ENCODE peak calls at places on chromosomes 3 and 15, in six cellular contexts. I, E, D, U, J and Y are unnamed samples.
A peak's percentile ranks its signal among the peaks of the same experiment; 100 is the strongest.

GRCh38 chr3:53256704-53257055 is 858 bp upstream of the TKT start:
- DNase-seq in J (no peak), E (no peak), U (no peak), D (no peak), I (no peak), Y (no peak)

GRCh38 chr3:169945313-169945712 is 21.3 kb upstream of the SEC62 start:
- DNase-seq in I (no peak), U (no peak), D (peak; percentile 8), J (peak; percentile 14), E (no peak), Y (no peak)

GRCh38 chr3:38730281-38730680 is 80.8 kb upstream of the SCN5A start:
- DNase-seq in J (peak; percentile 42), I (no peak), D (no peak), U (no peak), E (no peak), Y (peak; percentile 91)

GRCh38 chr3:59212128-59212764 is 162.4 kb upstream of the CFAP20DC start:
- DNase-seq in J (peak; percentile 63), E (peak; percentile 39), D (no peak), U (no peak), I (no peak), Y (peak; percentile 60)

GRCh38 chr3:159764211-159765024 is 224.2 kb upstream of the IL12A start:
- DNase-seq in I (no peak), D (peak; percentile 83), E (peak; percentile 61), J (peak; percentile 90), U (peak; percentile 85), Y (peak; percentile 76)

GRCh38 chr15:57566840-57567239 is 24.9 kb upstream of the MYZAP start:
- DNase-seq in E (no peak), D (no peak), U (no peak), I (no peak), J (no peak), Y (no peak)

GRCh38 chr3:85495602-85496001 is 536.8 kb downstream of the CADM2 start:
- DNase-seq in J (no peak), E (no peak), I (peak; percentile 29), U (no peak), D (no peak), Y (no peak)

GRCh38 chr15:55703873-55704285 is 39.1 kb downstream of the PRTG start:
- DNase-seq in I (no peak), D (no peak), J (peak; percentile 60), U (no peak), E (no peak), Y (peak; percentile 4)

GRCh38 chr3:45546636-45547201 is 47.8 kb upstream of the LIMD1 start:
- DNase-seq in J (no peak), E (peak; percentile 45), I (peak; percentile 61), D (no peak), U (peak; percentile 90), Y (no peak)

GRCh38 chr15:56772868-56773639 is 39.7 kb upstream of the ZNF280D start:
- DNase-seq in J (peak; percentile 72), E (no peak), I (no peak), U (no peak), D (peak; percentile 3), Y (peak; percentile 74)

GRCh38 chr3:180252683-180253082 is 215.9 kb upstream of the PEX5L start:
- DNase-seq in U (no peak), E (no peak), J (no peak), I (no peak), D (no peak), Y (no peak)

GRCh38 chr15:100340721-100341661 is 784 bp downstream of the ADAMTS17 start:
- DNase-seq in I (no peak), J (no peak), D (no peak), E (no peak), U (no peak), Y (no peak)

GRCh38 chr3:32349184-32349583 is 42.5 kb upstream of the CMTM7 start:
- DNase-seq in J (no peak), U (no peak), D (no peak), E (no peak), I (no peak), Y (no peak)

GRCh38 chr3:15783361-15783969 is 14.3 kb downstream of the ANKRD28 start:
- DNase-seq in E (no peak), U (no peak), D (no peak), J (peak; percentile 72), I (no peak), Y (peak; percentile 85)

GRCh38 chr3:7144696-7145308 is 283.9 kb downstream of the GRM7 start:
- DNase-seq in D (no peak), J (no peak), E (peak; percentile 30), I (peak; percentile 63), U (peak; percentile 49), Y (no peak)

GRCh38 chr15:63456253-63456652 is 48.1 kb upstream of the USP3 start:
- DNase-seq in J (no peak), E (no peak), I (no peak), D (no peak), U (no peak), Y (no peak)

GRCh38 chr3:185796431-185797107 is 28.3 kb downstream of the IGF2BP2 start:
- DNase-seq in I (no peak), U (no peak), J (peak; percentile 62), E (no peak), D (peak; percentile 81), Y (peak; percentile 85)

GRCh38 chr3:97256060-97256459 is 441.7 kb downstream of the EPHA6 start:
- DNase-seq in U (no peak), I (no peak), J (no peak), E (no peak), D (no peak), Y (no peak)

GRCh38 chr15:25784876-25785642 is 78.1 kb downstream of the ATP10A start:
- DNase-seq in E (no peak), U (no peak), I (no peak), D (no peak), J (peak; percentile 29), Y (peak; percentile 94)

GRCh38 chr3:110381992-110382391 is 689.6 kb upstream of the NECTIN3 start:
- DNase-seq in I (no peak), U (no peak), J (no peak), D (no peak), E (no peak), Y (no peak)

GRCh38 chr3:23113455-23114171 is 89.5 kb upstream of the UBE2E2 start:
- DNase-seq in D (peak; percentile 37), I (no peak), E (no peak), U (no peak), J (peak; percentile 6), Y (peak; percentile 13)

GRCh38 chr3:165181556-165181955 is 14.6 kb downstream of the SLITRK3 start:
- DNase-seq in I (no peak), E (no peak), J (no peak), D (peak; percentile 7), U (no peak), Y (no peak)

GRCh38 chr3:165191476-165191875 is 4.7 kb downstream of the SLITRK3 start:
- DNase-seq in I (no peak), D (no peak), E (no peak), J (no peak), U (no peak), Y (no peak)

GRCh38 chr3:165188452-165188851 is 7.7 kb downstream of the SLITRK3 start:
- DNase-seq in U (no peak), E (no peak), I (no peak), D (no peak), J (no peak), Y (no peak)

DNA sequence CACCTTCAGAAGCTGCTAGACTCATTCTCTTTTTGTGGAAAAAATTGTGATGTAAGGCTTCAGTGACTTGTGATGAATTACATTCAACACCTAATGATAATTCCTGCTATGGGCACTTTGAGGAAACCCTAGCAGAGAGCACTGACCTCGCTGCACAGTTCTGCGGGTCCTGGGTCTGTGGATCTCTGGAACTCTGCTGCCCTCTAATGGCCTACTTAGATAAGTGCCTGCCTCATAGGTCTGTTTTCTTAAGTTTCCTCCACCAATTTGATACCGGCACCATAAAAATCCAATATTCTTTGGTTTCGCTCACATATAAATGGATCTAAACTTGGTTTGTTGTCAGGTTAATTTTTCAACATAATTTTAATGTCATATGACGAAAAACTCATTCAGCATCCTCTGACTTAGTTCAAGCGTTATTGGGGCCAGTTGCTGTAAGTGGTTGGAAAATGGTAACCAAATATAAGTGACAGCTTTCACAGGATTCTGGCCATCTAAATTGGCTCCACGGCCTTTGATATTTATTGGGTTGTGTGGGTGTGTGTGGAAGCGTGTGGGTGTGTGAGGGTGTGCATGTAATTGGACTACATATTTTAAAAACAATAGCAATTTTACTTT is 10.4 kb downstream of the SLITRK3 start:
- DNase-seq in J (peak; percentile 65), U (peak; percentile 53), I (peak; percentile 58), E (peak; percentile 67), D (peak; percentile 51), Y (peak; percentile 52)
- H2BK120ac ChIP-seq in J (no peak overlapping the region), U (no peak overlapping the region), I (no peak overlapping the region), E (no peak overlapping the region), D (no peak overlapping the region), Y (no peak overlapping the region)

DNA sequence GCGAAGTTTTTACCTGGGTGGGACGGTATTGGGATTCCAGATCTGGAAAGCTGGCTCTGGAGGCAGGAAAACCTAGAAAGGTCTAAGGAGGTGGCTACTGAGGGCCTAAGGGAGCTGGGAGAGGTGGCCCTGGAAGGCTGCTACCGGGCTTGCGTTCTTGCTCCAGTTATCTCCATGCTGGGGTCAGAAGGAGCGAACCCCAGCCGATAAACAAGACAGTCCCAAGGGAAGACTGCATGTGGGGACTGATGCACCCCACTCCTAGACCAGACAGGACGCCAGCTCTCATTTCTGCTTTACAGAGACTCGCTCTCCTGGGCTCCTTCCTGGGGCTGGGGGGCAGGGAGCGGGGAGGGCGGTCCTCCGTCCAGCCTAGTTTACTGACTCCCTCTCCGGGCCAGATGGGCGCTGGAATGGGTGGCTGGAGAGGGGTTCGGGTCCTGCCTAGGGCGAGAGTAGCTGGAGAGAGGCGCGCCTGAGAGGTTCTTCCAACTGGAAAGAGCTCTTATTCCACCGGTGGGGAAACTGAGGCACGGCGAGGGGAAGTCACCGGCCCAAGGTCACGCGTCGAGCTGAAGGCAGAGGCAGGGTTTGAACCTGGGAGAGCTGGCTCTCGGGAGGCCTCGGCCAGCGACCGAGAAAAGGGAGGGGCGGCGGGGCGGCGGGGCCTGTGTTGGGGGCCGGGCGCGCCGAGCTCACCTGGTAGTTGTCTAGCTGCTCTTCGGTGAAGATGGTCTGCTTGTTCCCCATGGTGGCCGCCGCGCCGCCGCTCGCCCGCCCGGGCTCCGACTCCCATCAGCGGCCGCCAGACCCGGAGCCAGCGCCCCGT is 565 bp downstream of the CIB2 start:
- DNase-seq in U (peak; percentile 56), J (no peak), I (no peak), E (no peak), D (no peak), Y (no peak)
- H3K18ac ChIP-seq in U (no peak overlapping the region), J (peak overlapping the region; percentile 54), I (no peak overlapping the region), E (peak overlapping the region; percentile 78), D (no peak overlapping the region), Y (no peak overlapping the region)

GRCh38 chr3:29141197-29141911 is 139.5 kb upstream of the RBMS3 start:
- DNase-seq in D (no peak), U (no peak), J (peak; percentile 24), I (no peak), E (no peak), Y (peak; percentile 25)
- H2BK120ac ChIP-seq in D (peak overlapping the region; percentile 83), U (no peak overlapping the region), J (no peak overlapping the region), I (no peak overlapping the region), E (no peak overlapping the region), Y (peak overlapping the region; percentile 91)

DNA sequence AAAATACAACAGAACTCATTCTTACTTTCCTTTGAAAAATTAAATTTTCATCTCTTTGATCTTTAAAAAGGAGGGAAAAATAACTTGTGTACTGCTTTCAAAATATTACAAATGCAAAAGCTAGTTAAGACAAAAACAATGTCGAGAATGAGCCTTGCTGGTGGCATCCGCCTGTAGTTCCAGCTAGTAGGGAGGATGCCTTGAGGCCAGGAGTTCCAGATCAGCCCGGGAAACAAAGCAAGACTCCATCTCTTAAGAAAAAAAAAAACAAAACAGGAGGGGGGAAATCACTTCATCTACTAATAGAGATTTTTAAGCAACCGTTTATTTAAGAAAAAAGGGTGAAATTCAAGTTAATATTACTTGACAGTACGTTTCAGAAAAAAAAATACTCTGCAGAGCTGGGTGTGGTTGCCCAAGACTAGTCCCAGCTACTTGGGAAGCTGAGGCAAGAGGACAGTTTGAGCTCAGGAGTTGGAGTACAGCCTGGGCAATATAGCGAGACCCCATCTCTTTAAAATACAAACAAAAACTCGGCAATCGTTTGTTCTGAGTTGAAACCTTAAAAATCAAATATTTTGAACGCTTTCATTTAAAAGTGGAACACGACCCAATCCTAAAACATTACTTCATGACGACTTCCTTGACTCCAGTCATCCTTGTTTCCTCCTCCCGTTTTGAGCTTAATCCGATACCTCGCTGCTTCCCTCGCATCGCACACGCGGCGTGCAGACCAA is 1.2 kb downstream of the KPNA1 start:
- DNase-seq in D (peak; percentile 51), E (peak; percentile 6), J (no peak), I (no peak), U (no peak), Y (peak; percentile 74)
- H3K18ac ChIP-seq in D (peak overlapping the region; percentile 77), E (no peak overlapping the region), J (no peak overlapping the region), I (peak overlapping the region; percentile 79), U (no peak overlapping the region), Y (no peak overlapping the region)